ENCODE peak calls at places on chromosomes 1 and 21, in nine cellular contexts. J is heart left ventricle, A is osteoblast, M is stromal cell of bone marrow, R is astrocyte, W is HEK293T, Z is AG09319, D is anterior cingulate cortex, N is ascending aorta. X is an unnamed sample.

GRCh38 chr1:7043729-7044470 is 258.6 kb downstream of the CAMTA1 start:
- DNase-seq in J (no peak), A (peak), M (no peak), R (no peak), W (no peak), Z (no peak), D (no peak), N (no peak), X (no peak)

GRCh38 chr1:23651069-23651808 is 40.4 kb upstream of the RPL11 start:
- DNase-seq in J (peak), A (peak), M (peak), R (no peak), W (no peak), Z (no peak), D (no peak), N (no peak), X (peak)

GRCh38 chr1:2628191-2628932 is 4.5 kb downstream of the MMEL1 start:
- DNase-seq in J (no peak), A (peak), M (no peak), R (no peak), W (no peak), Z (no peak), D (no peak), N (no peak), X (no peak)

GRCh38 chr21:37862536-37862935 is 53.7 kb downstream of the KCNJ6 start:
- DNase-seq in J (no peak), A (no peak), M (no peak), R (no peak), W (peak), Z (no peak), D (no peak), N (no peak), X (no peak)

GRCh38 chr1:217026506-217026905 is 303.3 kb upstream of the ESRRG start:
- DNase-seq in J (no peak), A (no peak), M (no peak), R (peak), W (no peak), Z (no peak), D (no peak), N (no peak), X (no peak)

GRCh38 chr1:192709544-192709943 is 73.6 kb downstream of the RGS13 start:
- DNase-seq in J (no peak), A (no peak), M (no peak), R (peak), W (no peak), Z (no peak), D (no peak), N (no peak), X (no peak)

GRCh38 chr1:29505537-29506220 is 269.4 kb downstream of the PTPRU start:
- DNase-seq in J (no peak), A (no peak), M (no peak), R (no peak), W (no peak), Z (no peak), D (no peak), N (no peak), X (no peak)

GRCh38 chr1:148388260-148389026 is 94.7 kb downstream of the PPIAL4G start:
- DNase-seq in J (peak), A (peak), M (peak), R (peak), W (peak), Z (peak), D (peak), N (peak), X (peak)

GRCh38 chr1:5771788-5772187 is 220.4 kb downstream of the NPHP4 start:
- DNase-seq in J (peak), A (no peak), M (no peak), R (no peak), W (no peak), Z (no peak), D (no peak), N (no peak), X (no peak)

GRCh38 chr1:109296782-109297181 is 10.0 kb downstream of the MYBPHL start:
- DNase-seq in J (no peak), A (no peak), M (no peak), R (no peak), W (no peak), Z (no peak), D (no peak), N (no peak), X (no peak)

GRCh38 chr21:31727181-31727580 is 4.7 kb downstream of the SCAF4 start:
- DNase-seq in J (no peak), A (no peak), M (no peak), R (no peak), W (no peak), Z (no peak), D (no peak), N (no peak), X (no peak)

GRCh38 chr1:67559222-67559700 is 125.7 kb upstream of the GADD45A start:
- DNase-seq in J (peak), A (peak), M (peak), R (peak), W (peak), Z (no peak), D (peak), N (no peak), X (peak)

GRCh38 chr1:87986154-87986914 is 657.7 kb downstream of the LMO4 start:
- DNase-seq in J (no peak), A (no peak), M (no peak), R (no peak), W (no peak), Z (no peak), D (no peak), N (no peak), X (no peak)

GRCh38 chr1:184299076-184299790 is 87.6 kb upstream of the C1orf21 start:
- DNase-seq in J (no peak), A (peak), M (peak), R (peak), W (no peak), Z (peak), D (no peak), N (no peak), X (no peak)

GRCh38 chr1:36151133-36151844 is 2.0 kb upstream of the TRAPPC3 start:
- DNase-seq in J (no peak), A (no peak), M (no peak), R (no peak), W (no peak), Z (no peak), D (no peak), N (no peak), X (no peak)

GRCh38 chr1:35568975-35569395 is 4.1 kb upstream of the TFAP2E start:
- DNase-seq in J (peak), A (peak), M (peak), R (no peak), W (peak), Z (peak), D (no peak), N (no peak), X (peak)

GRCh38 chr1:236524142-236524891 is 535 bp downstream of the LGALS8 start:
- DNase-seq in J (peak), A (peak), M (peak), R (peak), W (no peak), Z (peak), D (no peak), N (no peak), X (no peak)

GRCh38 chr1:162314226-162314625 is 62.4 kb downstream of the SPATA46 start:
- DNase-seq in J (no peak), A (no peak), M (no peak), R (no peak), W (no peak), Z (no peak), D (no peak), N (no peak), X (no peak)

GRCh38 chr1:226702318-226702956 is 36.6 kb downstream of the ITPKB start:
- DNase-seq in J (no peak), A (peak), M (peak), R (peak), W (no peak), Z (peak), D (no peak), N (no peak), X (peak)

GRCh38 chr1:185241127-185241526 is 75.9 kb downstream of the IVNS1ABP start:
- DNase-seq in J (no peak), A (no peak), M (no peak), R (no peak), W (no peak), Z (no peak), D (no peak), N (no peak), X (no peak)

GRCh38 chr21:46111193-46111571 is 13.3 kb downstream of the COL6A2 start:
- DNase-seq in J (no peak), A (peak), M (no peak), R (no peak), W (no peak), Z (no peak), D (no peak), N (peak), X (peak)

GRCh38 chr1:156245451-156246232 is 2.2 kb downstream of the PAQR6 start:
- DNase-seq in J (no peak), A (peak), M (no peak), R (no peak), W (no peak), Z (no peak), D (no peak), N (no peak), X (peak)

GRCh38 chr1:167548059-167548932 is 5.3 kb downstream of the CREG1 start:
- DNase-seq in J (no peak), A (peak), M (peak), R (peak), W (no peak), Z (no peak), D (no peak), N (no peak), X (no peak)

GRCh38 chr21:31911138-31911907 is 38.5 kb downstream of the HUNK start:
- DNase-seq in J (no peak), A (no peak), M (no peak), R (peak), W (no peak), Z (peak), D (no peak), N (no peak), X (no peak)

GRCh38 chr1:200299571-200299970 is 110.3 kb downstream of the ZNF281 start:
- DNase-seq in J (no peak), A (no peak), M (no peak), R (peak), W (no peak), Z (no peak), D (no peak), N (no peak), X (no peak)